ENCODE peak calls at places on chromosomes 6 and 20, in six cellular contexts. B is IMR-90, C is H1, E is neuronal stem cell, Y is H9, I is mesenchymal stem cell. P is an unnamed sample.

GRCh38 chr6:144528605-144529425 is 243.7 kb downstream of the UTRN start:
- DNase-seq in B (peak; percentile 28), C (no peak), E (peak; percentile 63), Y (peak; percentile 62), I (peak; percentile 45), P (no peak)

GRCh38 chr6:52361347-52361944 is 505 bp upstream of the PAQR8 start:
- DNase-seq in B (peak; percentile 4), C (no peak), E (no peak), Y (no peak), I (peak; percentile 70), P (peak; percentile 14)

GRCh38 chr6:47769951-47770350 is 11.9 kb upstream of the OPN5 start:
- DNase-seq in B (no peak), C (no peak), E (no peak), Y (no peak), I (no peak), P (no peak)

GRCh38 chr6:154440022-154440421 is 70.5 kb downstream of the CNKSR3 start:
- DNase-seq in B (no peak), C (no peak), E (no peak), Y (no peak), I (no peak), P (no peak)

GRCh38 chr20:63177785-63178444 is 38.0 kb downstream of the YTHDF1 start:
- DNase-seq in B (no peak), C (no peak), E (peak; percentile 32), Y (no peak), I (peak; percentile 7), P (no peak)

GRCh38 chr6:145077382-145077781 is 657.9 kb downstream of the EPM2A start:
- DNase-seq in B (no peak), C (no peak), E (no peak), Y (no peak), I (no peak), P (no peak)

GRCh38 chr20:32479012-32479411 is 106.1 kb downstream of the NOL4L start:
- DNase-seq in B (no peak), C (no peak), E (no peak), Y (no peak), I (no peak), P (no peak)

GRCh38 chr6:47105469-47106188 is 63.5 kb upstream of the ADGRF1 start:
- DNase-seq in B (no peak), C (peak; percentile 46), E (no peak), Y (peak; percentile 61), I (no peak), P (no peak)

GRCh38 chr20:5586720-5587119 is 163.5 kb upstream of the SHLD1 start:
- DNase-seq in B (no peak), C (no peak), E (no peak), Y (no peak), I (no peak), P (no peak)

GRCh38 chr20:19888269-19888669 is 128.9 kb upstream of the NAA20 start:
- DNase-seq in B (no peak), C (no peak), E (no peak), Y (no peak), I (peak; percentile 70), P (no peak)

GRCh38 chr20:56575157-56575556 is 42.1 kb downstream of the FAM209B start:
- DNase-seq in B (no peak), C (no peak), E (no peak), Y (no peak), I (no peak), P (no peak)

GRCh38 chr6:102832021-102832420 is 1438.5 kb downstream of the GRIK2 start:
- DNase-seq in B (no peak), C (no peak), E (no peak), Y (no peak), I (no peak), P (no peak)

GRCh38 chr6:111601875-111602274 is 3.8 kb downstream of the TRAF3IP2 start:
- DNase-seq in B (peak; percentile 81), C (no peak), E (no peak), Y (no peak), I (peak; percentile 79), P (no peak)

GRCh38 chr20:17671051-17671450 is 11.0 kb downstream of the RRBP1 start:
- DNase-seq in B (no peak), C (no peak), E (no peak), Y (no peak), I (no peak), P (no peak)

GRCh38 chr6:31821301-31822037 is 6.1 kb upstream of the HSPA1B start:
- DNase-seq in B (peak; percentile 30), C (no peak), E (peak; percentile 45), Y (peak; percentile 69), I (no peak), P (peak; percentile 74)

GRCh38 chr6:57267586-57268293 is 45.6 kb upstream of the RAB23 start:
- DNase-seq in B (peak; percentile 99), C (no peak), E (no peak), Y (no peak), I (peak; percentile 96), P (peak; percentile 83)

GRCh38 chr6:112117554-112117953 is 30.2 kb downstream of the FAM229B start:
- DNase-seq in B (peak; percentile 62), C (no peak), E (no peak), Y (no peak), I (peak; percentile 24), P (no peak)

GRCh38 chr6:69868252-69868804 is 2.0 kb downstream of the COL19A1 start:
- DNase-seq in B (no peak), C (no peak), E (no peak), Y (no peak), I (no peak), P (no peak)
- H4K91ac ChIP-seq in B (no peak overlapping the region), C (no peak overlapping the region), E (no peak overlapping the region), Y (no peak overlapping the region), I (no peak overlapping the region), P (no peak overlapping the region)

DNA sequence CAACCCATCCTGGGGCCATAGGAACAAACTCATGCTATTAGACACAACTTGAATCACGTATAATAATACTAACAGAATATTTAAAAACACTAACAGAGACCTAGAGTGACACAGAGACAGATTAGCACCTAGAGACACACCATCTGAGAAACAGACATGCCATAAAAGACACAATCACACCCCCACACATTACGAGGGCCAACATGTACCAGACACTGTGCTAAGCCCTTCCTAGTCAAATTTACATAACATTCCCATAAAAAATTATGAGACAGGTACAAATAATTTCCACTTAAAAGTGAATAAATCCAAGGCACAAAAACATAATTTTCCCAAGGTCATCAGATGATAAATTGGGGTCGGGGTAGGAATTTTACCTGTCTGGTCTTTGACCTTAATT is 141.1 kb upstream of the PRSS16 start:
- DNase-seq in B (no peak), C (no peak), E (no peak), Y (no peak), I (no peak), P (no peak)
- H2AFZ ChIP-seq in B (no peak overlapping the region), C (no peak overlapping the region), E (no peak overlapping the region), Y (no peak overlapping the region), I (no peak overlapping the region), P (no peak overlapping the region)

GRCh38 chr6:135089901-135090300 is 35.3 kb upstream of the HBS1L start:
- DNase-seq in B (no peak), C (no peak), E (no peak), Y (no peak), I (no peak), P (no peak)

GRCh38 chr6:135087803-135088202 is 33.2 kb upstream of the HBS1L start:
- DNase-seq in B (no peak), C (no peak), E (no peak), Y (no peak), I (peak; percentile 29), P (no peak)

GRCh38 chr6:135090819-135091218 is 36.2 kb upstream of the HBS1L start:
- DNase-seq in B (no peak), C (no peak), E (no peak), Y (no peak), I (no peak), P (no peak)

GRCh38 chr6:135088232-135088760 is 33.7 kb upstream of the HBS1L start:
- DNase-seq in B (no peak), C (no peak), E (no peak), Y (no peak), I (no peak), P (no peak)

GRCh38 chr6:135088818-135089809 is 34.5 kb upstream of the HBS1L start:
- DNase-seq in B (peak; percentile 72), C (no peak), E (no peak), Y (no peak), I (peak; percentile 28), P (peak; percentile 16)
- H4K91ac ChIP-seq in B (no peak overlapping the region), C (no peak overlapping the region), E (no peak overlapping the region), Y (no peak overlapping the region), I (no peak overlapping the region), P (no peak overlapping the region)

GRCh38 chr6:108750801-108751200 is 97.4 kb upstream of the ARMC2 start:
- DNase-seq in B (no peak), C (no peak), E (no peak), Y (no peak), I (peak; percentile 13), P (no peak)

GRCh38 chr6:108748063-108748462 is 100.2 kb upstream of the ARMC2 start:
- DNase-seq in B (peak; percentile 49), C (no peak), E (no peak), Y (no peak), I (peak; percentile 71), P (peak; percentile 30)

GRCh38 chr6:108746841-108747575 is 101.2 kb upstream of the ARMC2 start:
- DNase-seq in B (no peak), C (no peak), E (no peak), Y (no peak), I (no peak), P (no peak)

GRCh38 chr6:108746411-108746810 is 101.8 kb upstream of the ARMC2 start:
- DNase-seq in B (no peak), C (no peak), E (no peak), Y (no peak), I (no peak), P (peak; percentile 76)

DNA sequence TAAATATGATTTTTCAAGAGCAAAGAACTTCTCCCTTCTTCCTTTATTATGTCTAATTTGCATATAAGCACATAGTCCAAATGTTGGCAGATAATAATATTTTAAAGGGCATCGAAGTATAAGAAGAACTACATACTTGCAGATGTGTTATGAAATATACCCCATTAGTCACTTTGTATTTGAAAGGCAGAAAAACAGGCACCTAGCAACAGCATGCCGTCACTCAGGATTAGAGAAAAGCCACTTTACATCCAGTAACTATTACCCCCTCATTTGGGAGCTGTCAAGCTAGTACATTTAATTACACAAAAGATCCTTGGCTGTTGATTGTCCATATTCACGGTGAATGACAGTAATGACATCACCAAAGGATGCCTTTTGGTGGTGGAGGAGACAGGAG is 99.3 kb upstream of the ARMC2 start:
- DNase-seq in B (no peak), C (no peak), E (no peak), Y (no peak), I (no peak), P (peak; percentile 79)
- H2AFZ ChIP-seq in B (no peak overlapping the region), C (no peak overlapping the region), E (no peak overlapping the region), Y (no peak overlapping the region), I (no peak overlapping the region), P (no peak overlapping the region)

GRCh38 chr6:39236742-39237141 is 7.5 kb upstream of the KCNK5 start:
- DNase-seq in B (no peak), C (no peak), E (no peak), Y (no peak), I (no peak), P (no peak)
- H4K91ac ChIP-seq in B (no peak overlapping the region), C (no peak overlapping the region), E (no peak overlapping the region), Y (no peak overlapping the region), I (no peak overlapping the region), P (no peak overlapping the region)

GRCh38 chr6:161837854-161838253 is 564.0 kb upstream of the AGPAT4 start:
- DNase-seq in B (no peak), C (no peak), E (no peak), Y (no peak), I (peak; percentile 10), P (peak; percentile 24)
- H2AFZ ChIP-seq in B (no peak overlapping the region), C (no peak overlapping the region), E (peak overlapping the region; percentile 30), Y (no peak overlapping the region), I (no peak overlapping the region), P (no peak overlapping the region)